ENCODE peak calls at places on chromosome 2, in six cellular contexts. Q, F, V, C, O and U are unnamed samples. For H3K4me1, the result is how much of the 10 kb centered on the place peaks cover.

GRCh38 chr2:11366326-11366741 is 21.9 kb upstream of the ROCK2 start:
- DNase-seq in F (no peak), C (no peak), O (no peak), Q (no peak), V (no peak), U (no peak)

GRCh38 chr2:216090369-216090786 is 8.7 kb downstream of the TMEM169 start:
- DNase-seq in F (no peak), O (no peak), Q (no peak), V (peak), C (no peak), U (no peak)

GRCh38 chr2:241412144-241412543 is 56.1 kb downstream of the FARP2 start:
- DNase-seq in V (peak), F (no peak), Q (no peak), C (peak), O (no peak), U (no peak)

GRCh38 chr2:16522031-16522818 is 143.4 kb downstream of the CYRIA start:
- DNase-seq in F (no peak), O (peak), Q (no peak), V (peak), C (no peak), U (no peak)

GRCh38 chr2:159506764-159507406 is 109.5 kb downstream of the BAZ2B start:
- DNase-seq in O (no peak), Q (no peak), V (peak), F (no peak), C (peak), U (peak)

GRCh38 chr2:179020156-179020750 is 29.7 kb downstream of the CCDC141 start:
- DNase-seq in C (peak), V (no peak), O (peak), F (no peak), Q (no peak), U (no peak)

GRCh38 chr2:236665130-236665529 is 95.5 kb downstream of the ACKR3 start:
- DNase-seq in Q (no peak), O (no peak), C (no peak), V (no peak), F (peak), U (no peak)

GRCh38 chr2:128414946-128415767 is 96.5 kb upstream of the HS6ST1 start:
- DNase-seq in F (no peak), O (no peak), Q (no peak), C (no peak), V (no peak), U (no peak)

GRCh38 chr2:217952409-217952808 is 50.4 kb downstream of the TNS1 start:
- DNase-seq in Q (no peak), F (peak), O (no peak), V (no peak), C (no peak), U (no peak)

GRCh38 chr2:234967201-234967873 is 15.5 kb downstream of the SH3BP4 start:
- DNase-seq in O (no peak), C (no peak), F (no peak), V (no peak), Q (no peak), U (no peak)
- H3K4me1 ChIP-seq in O (under half), C (half or more), F (under half), V (half or more), Q (under half), U (under half)

GRCh38 chr2:135799738-135800137 is 37.2 kb downstream of the LCT start:
- DNase-seq in V (no peak), C (no peak), F (no peak), Q (no peak), O (no peak), U (no peak)
- TF ChIP-seq CTCF in V (no peak), C (peak), F (no peak), Q (no peak), O (no peak), U (peak)

GRCh38 chr2:106097370-106098000 is 96.6 kb downstream of the UXS1 start:
- DNase-seq in C (no peak), V (no peak), O (peak), Q (no peak), F (no peak), U (no peak)

GRCh38 chr2:106091219-106091618 is 102.9 kb downstream of the UXS1 start:
- DNase-seq in V (no peak), Q (no peak), O (no peak), C (no peak), F (no peak), U (no peak)

GRCh38 chr2:106095478-106096392 is 98.4 kb downstream of the UXS1 start:
- DNase-seq in C (no peak), Q (no peak), V (no peak), O (no peak), F (no peak), U (no peak)

GRCh38 chr2:106096446-106097369 is 97.4 kb downstream of the UXS1 start:
- DNase-seq in C (no peak), V (no peak), F (no peak), Q (no peak), O (no peak), U (no peak)

GRCh38 chr2:106094101-106094860 is 99.8 kb downstream of the UXS1 start:
- DNase-seq in F (no peak), Q (no peak), V (no peak), O (no peak), C (no peak), U (no peak)
- H3K27ac ChIP-seq in F (no peak), Q (no peak), V (no peak), O (no peak), C (no peak), U (no peak)

GRCh38 chr2:200199576-200200263 is 106.8 kb upstream of the SPATS2L start:
- DNase-seq in C (no peak), F (no peak), V (no peak), Q (no peak), O (no peak), U (no peak)
- H3K4me1 ChIP-seq in C (under half), F (under half), V (under half), Q (under half), O (under half), U (under half)